ENCODE peak calls at places on chromosomes 5 and 9, in four cellular contexts. A is T-cell; S is cardiac fibroblast; M is activated naive CD4-positive, alpha-beta T cell. C is an unnamed sample.

GRCh38 chr5:164191240-164191639 is 685.8 kb downstream of the MAT2B start:
- DNase-seq in M (no peak), A (no peak), S (peak), C (no peak)

GRCh38 chr5:72194846-72195245 is 87.6 kb downstream of the MAP1B start:
- DNase-seq in M (no peak), S (no peak), A (peak), C (no peak)

GRCh38 chr5:116084231-116084630 is 594 bp upstream of the COMMD10 start:
- DNase-seq in A (no peak), M (peak), S (peak), C (no peak)

GRCh38 chr9:37406603-37407401 is 15.7 kb upstream of the GRHPR start:
- DNase-seq in A (no peak), M (no peak), S (no peak), C (no peak)

GRCh38 chr5:134524826-134525686 is at the start of gene JADE2:
- DNase-seq in M (peak), S (peak), A (peak), C (no peak)

GRCh38 chr5:135139397-135140134 is 105.5 kb upstream of the PITX1 start:
- DNase-seq in A (no peak), M (no peak), S (peak), C (peak)

GRCh38 chr9:4048441-4048840 is 251.4 kb downstream of the GLIS3 start:
- DNase-seq in S (peak), A (no peak), M (no peak), C (no peak)

GRCh38 chr9:129343697-129344375 is 165.8 kb upstream of the IER5L start:
- DNase-seq in A (no peak), M (no peak), S (peak), C (no peak)

GRCh38 chr5:13976867-13977479 is 32.5 kb upstream of the DNAH5 start:
- DNase-seq in A (no peak), S (peak), M (no peak), C (no peak)

GRCh38 chr9:69380301-69380700 is 55.3 kb downstream of the ENTREP1 start:
- DNase-seq in S (no peak), A (no peak), M (no peak), C (no peak)

GRCh38 chr9:128369024-128369706 is 2.0 kb upstream of the URM1 start:
- DNase-seq in S (no peak), A (no peak), M (no peak), C (no peak)

GRCh38 chr9:134040831-134041648 is 15.8 kb downstream of the BRD3OS start:
- DNase-seq in A (no peak), M (no peak), S (no peak), C (no peak)

GRCh38 chr5:56467176-56467717 is 234.1 kb upstream of the ANKRD55 start:
- DNase-seq in S (no peak), M (no peak), A (no peak), C (no peak)

GRCh38 chr9:131679261-131680020 is 60.4 kb downstream of the RAPGEF1 start:
- DNase-seq in A (no peak), S (no peak), M (no peak), C (no peak)

GRCh38 chr5:17670353-17670752 is 36.1 kb downstream of the TAF11L14 start:
- DNase-seq in S (no peak), A (no peak), M (no peak), C (no peak)

GRCh38 chr5:32531885-32532520 is 53.4 kb upstream of the SUB1 start:
- DNase-seq in A (peak), S (no peak), M (peak), C (no peak)

GRCh38 chr9:106860731-106861584 is 2.0 kb upstream of the ZNF462 start:
- DNase-seq in M (no peak), S (peak), A (no peak), C (no peak)

GRCh38 chr5:18772475-18772874 is 1138.2 kb downstream of the TAF11L14 start:
- DNase-seq in S (no peak), M (no peak), A (no peak), C (no peak)

GRCh38 chr9:3857673-3858072 is 331.9 kb upstream of the RFX3 start:
- DNase-seq in A (no peak), M (no peak), S (no peak), C (no peak)

GRCh38 chr5:6714221-6715041 is 1.2 kb downstream of the TENT4A start:
- DNase-seq in S (peak), A (no peak), M (peak), C (no peak)

GRCh38 chr5:72693001-72693442 is 123.4 kb upstream of the TNPO1 start:
- DNase-seq in A (no peak), M (no peak), S (peak), C (peak)

GRCh38 chr5:17378346-17378984 is 119.6 kb upstream of the TAF11L2 start:
- DNase-seq in M (no peak), A (no peak), S (peak), C (peak)

GRCh38 chr5:59126665-59127354 is 543.9 kb downstream of the RAB3C start:
- DNase-seq in A (no peak), S (peak), M (no peak), C (no peak)

GRCh38 chr9:126363847-126364671 is 37.4 kb downstream of the MVB12B start:
- DNase-seq in S (peak), A (no peak), M (no peak), C (no peak)

GRCh38 chr9:128280084-128280622 is 4.1 kb downstream of the SWI5 start:
- DNase-seq in S (no peak), A (no peak), M (no peak), C (no peak)

GRCh38 chr5:40503438-40503837 is 176.3 kb upstream of the PTGER4 start:
- DNase-seq in A (no peak), S (no peak), M (no peak), C (no peak)

GRCh38 chr5:34009610-34010009 is 1.8 kb upstream of the AMACR start:
- DNase-seq in S (no peak), M (no peak), A (no peak), C (no peak)

GRCh38 chr5:68452286-68452685 is 236.7 kb downstream of the PIK3R1 start:
- DNase-seq in S (no peak), M (no peak), A (no peak), C (no peak)

GRCh38 chr5:114500756-114501155 is 138.9 kb downstream of the KCNN2 start:
- DNase-seq in S (no peak), A (no peak), M (no peak), C (no peak)

GRCh38 chr9:278651-279050 is 64.0 kb downstream of the DOCK8 start:
- DNase-seq in M (no peak), S (no peak), A (peak), C (no peak)

GRCh38 chr9:4939118-4939561 is 45.9 kb upstream of the JAK2 start:
- DNase-seq in S (no peak), M (no peak), A (no peak), C (no peak)

GRCh38 chr5:39714036-39714698 is 289.4 kb upstream of the DAB2 start:
- DNase-seq in M (no peak), S (peak), A (no peak), C (no peak)

GRCh38 chr9:1880038-1880565 is 135.0 kb upstream of the SMARCA2 start:
- DNase-seq in M (no peak), S (no peak), A (no peak), C (no peak)

GRCh38 chr5:3317051-3317795 is 278.4 kb upstream of the IRX1 start:
- DNase-seq in S (no peak), A (no peak), M (no peak), C (no peak)

GRCh38 chr9:113720495-113720894 is 155.6 kb upstream of the ZNF618 start:
- DNase-seq in A (no peak), M (no peak), S (no peak), C (no peak)

GRCh38 chr5:40030661-40031060 is 605.9 kb upstream of the DAB2 start:
- DNase-seq in A (no peak), S (no peak), M (no peak), C (no peak)

C was measured in GM04503.